ENCODE peak calls at places on chromosome X, in nine cellular contexts. X is cardiac fibroblast, S is PC-3, H is brain microvascular endothelial cell, O is lung, Z is choroid plexus epithelial cell, L is fibroblast of the aortic adventitia, D is left lung, E is LNCaP clone FGC. G is an unnamed sample.

GRCh38 chrX:153900806-153901752 is 3.4 kb upstream of the AVPR2 start:
- DNase-seq in S (peak), Z (peak), E (no peak), L (peak), H (peak), O (peak), D (peak), X (peak), G (peak)

GRCh38 chrX:121858867-121859647 is 811.6 kb downstream of the GLUD2 start:
- DNase-seq in S (no peak), H (no peak), Z (no peak), L (no peak), E (no peak), O (no peak), X (no peak), D (no peak), G (no peak)

GRCh38 chrX:109873983-109874382 is 128.9 kb upstream of the TMEM164 start:
- DNase-seq in D (no peak), E (peak), X (no peak), O (no peak), Z (no peak), L (no peak), H (no peak), S (no peak), G (no peak)

GRCh38 chrX:40140706-40141499 is 43.1 kb upstream of the BCOR start:
- DNase-seq in S (no peak), Z (no peak), D (no peak), E (no peak), H (no peak), X (peak), O (no peak), L (peak), G (peak)

GRCh38 chrX:153766098-153766817 is 2.2 kb downstream of the PLXNB3 start:
- DNase-seq in Z (peak), O (no peak), H (peak), D (no peak), S (peak), X (peak), L (peak), E (no peak), G (peak)

GRCh38 chrX:147315493-147315892 is 500.9 kb upstream of the CXorf51A start:
- DNase-seq in X (no peak), Z (no peak), E (no peak), S (no peak), D (no peak), H (no peak), L (no peak), O (no peak), G (no peak)

GRCh38 chrX:45329217-45329616 is 128.5 kb upstream of the DIPK2B start:
- DNase-seq in O (no peak), Z (no peak), S (no peak), H (no peak), L (peak), E (no peak), D (no peak), X (no peak), G (no peak)

GRCh38 chrX:40448793-40449192 is 132.0 kb upstream of the ATP6AP2 start:
- DNase-seq in Z (no peak), E (no peak), L (no peak), S (no peak), O (no peak), D (no peak), X (no peak), H (no peak), G (no peak)

GRCh38 chrX:150200820-150201287 is 162.3 kb upstream of the MAMLD1 start:
- DNase-seq in X (peak), O (peak), Z (peak), L (peak), D (peak), E (no peak), H (peak), S (peak), G (peak)

GRCh38 chrX:150063673-150064072 is 125.4 kb upstream of the EOLA2 start:
- DNase-seq in D (no peak), Z (no peak), O (no peak), S (no peak), E (no peak), L (no peak), X (no peak), H (no peak), G (no peak)

GRCh38 chrX:17829526-17829925 is 31.6 kb downstream of the RAI2 start:
- DNase-seq in D (no peak), Z (no peak), O (no peak), L (peak), H (no peak), X (no peak), S (no peak), E (no peak), G (no peak)

GRCh38 chrX:20441123-20441522 is 174.4 kb upstream of the RPS6KA3 start:
- DNase-seq in H (no peak), X (no peak), L (no peak), S (no peak), Z (no peak), O (no peak), E (no peak), D (no peak), G (no peak)

GRCh38 chrX:17377047-17377692 is 2.2 kb downstream of the NHS start:
- DNase-seq in O (no peak), S (no peak), L (peak), X (peak), H (no peak), Z (peak), E (no peak), D (peak), G (peak)

GRCh38 chrX:9234315-9234714 is 200.4 kb upstream of the FAM9B start:
- DNase-seq in H (no peak), Z (no peak), X (no peak), E (no peak), S (no peak), D (no peak), L (no peak), O (no peak), G (no peak)

GRCh38 chrX:129403974-129404669 is 119.2 kb downstream of the SMARCA1 start:
- DNase-seq in E (peak), D (no peak), Z (peak), H (no peak), L (no peak), S (no peak), X (no peak), O (no peak), G (no peak)

GRCh38 chrX:134803551-134804183 is 145.4 kb upstream of the PLAC1 start:
- DNase-seq in X (no peak), S (no peak), O (no peak), H (no peak), L (no peak), D (no peak), E (no peak), Z (no peak), G (no peak)

GRCh38 chrX:40006025-40007017 is 91.4 kb downstream of the BCOR start:
- DNase-seq in X (no peak), O (no peak), S (no peak), E (no peak), H (no peak), Z (no peak), D (no peak), L (no peak), G (peak)

GRCh38 chrX:41412261-41413167 is 34.6 kb upstream of the NYX start:
- DNase-seq in O (no peak), D (no peak), E (no peak), H (no peak), Z (no peak), S (no peak), X (no peak), L (no peak), G (no peak)

GRCh38 chrX:15465896-15466651 is 27.1 kb downstream of the PIR start:
- DNase-seq in O (no peak), L (peak), D (no peak), Z (peak), H (no peak), E (no peak), X (peak), S (peak), G (peak)
- TF ChIP-seq CTCF in O (no peak), L (no peak), D (no peak), Z (peak), H (peak), E (no peak), X (no peak), S (peak), G (no peak)

GRCh38 chrX:152070186-152070585 is 68.2 kb downstream of the MAGEA10 start:
- DNase-seq in E (no peak), X (peak), L (no peak), O (no peak), Z (no peak), D (no peak), S (no peak), H (no peak), G (no peak)

GRCh38 chrX:152079768-152080167 is 58.6 kb downstream of the MAGEA10 start:
- DNase-seq in L (no peak), H (no peak), X (no peak), S (no peak), E (no peak), D (no peak), O (no peak), Z (no peak), G (no peak)

GRCh38 chrX:152072236-152072635 is 66.1 kb downstream of the MAGEA10 start:
- DNase-seq in H (peak), X (peak), Z (peak), E (no peak), L (peak), S (peak), O (no peak), D (peak), G (peak)

DNA sequence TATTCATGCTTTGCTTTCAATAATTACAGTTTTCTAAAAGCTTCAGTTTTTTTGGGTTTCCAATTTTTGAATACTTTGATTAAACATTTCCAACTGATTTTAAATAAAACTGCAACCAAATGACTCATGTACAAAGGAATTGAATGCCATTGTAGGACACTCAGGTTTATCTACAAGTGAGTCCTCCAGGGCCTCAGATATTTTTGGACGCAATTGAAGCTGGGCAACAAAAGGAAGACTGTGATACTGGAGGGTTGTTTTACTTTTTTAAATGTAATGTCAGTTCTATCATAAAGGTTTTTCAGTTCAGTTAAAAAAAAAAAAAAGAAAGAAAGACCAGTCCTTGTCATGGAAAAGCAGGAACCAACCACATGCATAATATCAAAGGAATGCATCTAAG is 64.2 kb downstream of the MAGEA10 start:
- DNase-seq in E (no peak), L (peak), D (no peak), X (peak), Z (peak), H (peak), S (no peak), O (no peak), G (no peak)
- H3K4me3 ChIP-seq in E (no peak), L (no peak), D (no peak), X (no peak), Z (no peak), H (no peak), S (no peak), O (no peak), G (no peak)

GRCh38 chrX:67338262-67338661 is 205.6 kb upstream of the AR start:
- DNase-seq in S (no peak), E (no peak), H (no peak), D (no peak), L (no peak), O (no peak), X (no peak), Z (no peak), G (no peak)
- TF ChIP-seq CTCF in S (no peak), E (no peak), H (no peak), D (no peak), L (no peak), O (no peak), X (no peak), Z (no peak), G (no peak)

GRCh38 chrX:47543496-47543895 is 17.5 kb upstream of the ARAF start:
- DNase-seq in E (no peak), Z (no peak), O (no peak), L (no peak), S (no peak), H (no peak), D (no peak), X (no peak), G (no peak)

GRCh38 chrX:47539860-47540259 is 21.1 kb upstream of the ARAF start:
- DNase-seq in E (no peak), S (no peak), H (no peak), O (no peak), X (no peak), L (peak), D (no peak), Z (no peak), G (no peak)

GRCh38 chrX:47540754-47541538 is 20.1 kb upstream of the ARAF start:
- DNase-seq in L (peak), D (peak), O (peak), E (peak), S (peak), H (peak), Z (peak), X (peak), G (peak)
- H3K4me3 ChIP-seq in L (no peak), D (no peak), O (no peak), E (no peak), S (no peak), H (no peak), Z (no peak), X (no peak), G (no peak)

GRCh38 chrX:82219129-82219528 is 1017.2 kb downstream of the SH3BGRL start:
- DNase-seq in H (no peak), X (no peak), O (no peak), D (no peak), L (no peak), Z (no peak), S (no peak), E (no peak), G (no peak)

DNA sequence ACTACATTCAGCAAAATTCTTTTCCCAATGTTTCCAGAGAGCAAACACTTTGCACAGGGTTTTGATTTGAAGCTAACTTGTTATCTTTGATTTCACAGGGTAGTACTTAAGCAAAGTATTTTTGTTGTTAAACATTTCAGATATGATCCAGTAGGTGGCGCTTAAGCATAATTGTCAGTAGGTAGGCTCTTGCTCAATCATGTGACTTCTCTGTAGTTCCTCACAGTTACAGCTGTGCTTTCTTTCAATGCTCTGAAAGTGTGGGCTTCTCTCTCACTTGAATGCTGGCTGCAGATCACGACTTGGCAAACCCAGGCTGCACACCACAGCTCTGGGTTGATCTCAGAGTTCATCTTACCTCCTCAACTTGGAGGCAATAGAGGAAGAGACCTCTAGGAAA is 1016.5 kb downstream of the SH3BGRL start:
- DNase-seq in L (peak), O (no peak), X (peak), D (no peak), Z (peak), E (peak), S (peak), H (no peak), G (no peak)
- TF ChIP-seq CTCF in L (no peak), O (no peak), X (no peak), D (no peak), Z (no peak), E (peak), S (peak), H (no peak), G (no peak)

G was measured in fibroblast of pulmonary artery.